ENCODE peak calls at places on chromosome 2, in seven cellular contexts. B, O, H, L, X, T and F are unnamed samples.

GRCh38 chr2:99512081-99512480 is 22.3 kb upstream of the REV1 start:
- DNase-seq in B (no peak), O (no peak), H (no peak), L (no peak), X (no peak), T (no peak), F (no peak)

GRCh38 chr2:216216951-216217903 is 108.1 kb downstream of the XRCC5 start:
- DNase-seq in B (no peak), O (peak; percentile 53), H (peak; percentile 70), L (no peak), X (peak; percentile 23), T (peak; percentile 62), F (no peak)

GRCh38 chr2:46377287-46377605 is 80.0 kb downstream of the EPAS1 start:
- DNase-seq in B (no peak), O (no peak), H (peak; percentile 34), L (no peak), X (no peak), T (no peak), F (no peak)

GRCh38 chr2:239324456-239324855 is 76.4 kb downstream of the HDAC4 start:
- DNase-seq in B (peak; percentile 34), O (no peak), H (no peak), L (no peak), X (no peak), T (no peak), F (no peak)

GRCh38 chr2:147739531-147739930 is 105.3 kb upstream of the ACVR2A start:
- DNase-seq in B (no peak), O (no peak), H (peak; percentile 6), L (no peak), X (no peak), T (peak; percentile 41), F (no peak)

GRCh38 chr2:147607379-147607778 is 237.4 kb upstream of the ACVR2A start:
- DNase-seq in B (no peak), O (no peak), H (no peak), L (no peak), X (no peak), T (no peak), F (no peak)

GRCh38 chr2:140509765-140510164 is 1621.1 kb downstream of the LRP1B start:
- DNase-seq in B (no peak), O (no peak), H (no peak), L (no peak), X (no peak), T (no peak), F (no peak)

GRCh38 chr2:75896779-75897366 is 186.2 kb upstream of the GCFC2 start:
- DNase-seq in B (no peak), O (no peak), H (no peak), L (no peak), X (no peak), T (peak; percentile 73), F (no peak)

GRCh38 chr2:12594590-12594989 is 122.1 kb upstream of the TRIB2 start:
- DNase-seq in B (no peak), O (no peak), H (no peak), L (no peak), X (no peak), T (no peak), F (no peak)

GRCh38 chr2:149799296-149799695 is 211.7 kb upstream of the MMADHC start:
- DNase-seq in B (no peak), O (peak; percentile 2), H (peak; percentile 68), L (peak; percentile 20), X (no peak), T (peak; percentile 11), F (peak; percentile 9)

GRCh38 chr2:26577442-26578433 is 63.4 kb downstream of the CIB4 start:
- DNase-seq in B (peak; percentile 78), O (peak; percentile 26), H (peak; percentile 66), L (peak; percentile 63), X (peak; percentile 18), T (peak; percentile 70), F (peak; percentile 12)

GRCh38 chr2:235616846-235617245 is 123.0 kb downstream of the AGAP1 start:
- DNase-seq in B (no peak), O (no peak), H (peak; percentile 81), L (peak; percentile 60), X (no peak), T (no peak), F (no peak)

GRCh38 chr2:145563752-145564615 is 1044.1 kb upstream of the ZEB2 start:
- DNase-seq in B (no peak), O (no peak), H (peak; percentile 12), L (no peak), X (peak; percentile 24), T (no peak), F (peak; percentile 31)

GRCh38 chr2:239225456-239225855 is 175.4 kb downstream of the HDAC4 start:
- DNase-seq in B (no peak), O (no peak), H (no peak), L (no peak), X (no peak), T (peak; percentile 32), F (no peak)

GRCh38 chr2:190215620-190216019 is 104.0 kb downstream of the HIBCH start:
- DNase-seq in B (no peak), O (no peak), H (peak; percentile 15), L (no peak), X (no peak), T (no peak), F (no peak)

GRCh38 chr2:165562235-165562634 is 92.7 kb downstream of the CSRNP3 start:
- DNase-seq in B (no peak), O (no peak), H (no peak), L (no peak), X (no peak), T (no peak), F (no peak)

GRCh38 chr2:10161961-10162441 is 39.5 kb downstream of the RRM2 start:
- DNase-seq in B (no peak), O (no peak), H (peak; percentile 64), L (no peak), X (no peak), T (no peak), F (no peak)

GRCh38 chr2:238341536-238341935 is 21.2 kb downstream of the TRAF3IP1 start:
- DNase-seq in B (no peak), O (no peak), H (no peak), L (no peak), X (no peak), T (no peak), F (no peak)

GRCh38 chr2:233210843-233211600 is 40.5 kb upstream of the ATG16L1 start:
- DNase-seq in B (peak; percentile 89), O (peak; percentile 82), H (peak; percentile 91), L (peak; percentile 75), X (peak; percentile 82), T (no peak), F (peak; percentile 96)

GRCh38 chr2:239625913-239626734 is 225.3 kb upstream of the HDAC4 start:
- DNase-seq in B (no peak), O (no peak), H (no peak), L (no peak), X (no peak), T (peak; percentile 41), F (no peak)

DNA sequence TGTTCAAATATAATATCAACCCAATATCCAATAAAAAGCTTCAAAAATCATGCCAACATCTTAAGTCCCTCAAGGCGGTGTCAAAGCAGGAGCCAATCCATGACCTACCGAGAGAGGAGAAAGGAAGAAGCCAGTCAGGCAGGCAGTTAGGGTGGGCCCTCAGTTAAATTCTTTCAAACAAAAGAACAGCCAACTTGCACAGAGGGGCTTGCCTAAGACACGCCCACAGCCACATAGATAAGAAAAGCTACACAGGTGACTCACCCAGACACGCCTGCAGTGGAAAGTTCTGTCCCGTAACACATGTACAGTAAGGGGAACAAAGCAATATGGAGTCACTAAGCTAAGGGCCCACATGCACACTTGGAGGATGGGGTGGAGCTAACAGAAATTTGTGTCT is 61.3 kb downstream of the SP110 start:
- DNase-seq in B (no peak), O (no peak), H (no peak), L (no peak), X (no peak), T (no peak), F (no peak)
- H3K4me3 ChIP-seq in B (no peak overlapping the region), O (no peak overlapping the region), H (no peak overlapping the region), L (no peak overlapping the region), X (no peak overlapping the region), T (no peak overlapping the region), F (no peak overlapping the region)

DNA sequence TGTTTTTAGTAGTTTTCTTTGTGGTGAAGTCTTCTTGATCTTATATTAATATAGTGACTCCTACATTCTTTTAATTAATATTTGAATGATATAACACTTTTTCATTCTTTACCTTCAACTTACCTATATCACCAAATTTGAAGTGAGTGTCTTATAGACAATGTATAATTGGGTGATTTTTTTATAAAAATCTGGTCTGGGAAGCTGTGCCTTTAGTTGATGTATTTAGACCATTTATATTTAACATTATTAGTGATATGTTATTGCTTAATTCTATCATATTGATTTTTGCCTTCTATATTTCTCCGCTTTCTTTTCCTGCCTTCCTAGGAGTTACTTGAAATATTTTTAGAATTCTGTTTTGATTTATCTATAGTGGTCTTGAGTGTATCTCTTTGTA is 16.4 kb downstream of the TMEM182 start:
- DNase-seq in B (no peak), O (no peak), H (no peak), L (no peak), X (no peak), T (no peak), F (no peak)
- H3K4me3 ChIP-seq in B (no peak overlapping the region), O (no peak overlapping the region), H (no peak overlapping the region), L (no peak overlapping the region), X (no peak overlapping the region), T (no peak overlapping the region), F (no peak overlapping the region)

GRCh38 chr2:19176977-19177376 is 181.4 kb downstream of the OSR1 start:
- DNase-seq in B (no peak), O (no peak), H (peak; percentile 51), L (no peak), X (no peak), T (no peak), F (no peak)

GRCh38 chr2:19171409-19171808 is 187.0 kb downstream of the OSR1 start:
- DNase-seq in B (no peak), O (no peak), H (peak; percentile 24), L (no peak), X (no peak), T (no peak), F (no peak)

GRCh38 chr2:19178175-19178574 is 180.2 kb downstream of the OSR1 start:
- DNase-seq in B (no peak), O (no peak), H (no peak), L (no peak), X (no peak), T (no peak), F (no peak)

GRCh38 chr2:19176172-19176852 is 182.1 kb downstream of the OSR1 start:
- DNase-seq in B (no peak), O (no peak), H (no peak), L (no peak), X (no peak), T (no peak), F (no peak)
- H3K4me3 ChIP-seq in B (no peak overlapping the region), O (no peak overlapping the region), H (no peak overlapping the region), L (no peak overlapping the region), X (no peak overlapping the region), T (no peak overlapping the region), F (no peak overlapping the region)

GRCh38 chr2:171160630-171161424 is at the start of gene TLK1:
- DNase-seq in B (peak; percentile 91), O (no peak), H (peak; percentile 58), L (peak; percentile 59), X (peak; percentile 29), T (peak; percentile 91), F (peak; percentile 42)

GRCh38 chr2:171159326-171160118 is 1.2 kb downstream of the TLK1 start:
- DNase-seq in B (no peak), O (peak; percentile 17), H (peak; percentile 77), L (peak; percentile 24), X (peak; percentile 29), T (peak; percentile 78), F (peak; percentile 54)

GRCh38 chr2:171160119-171160629 is 519 bp downstream of the TLK1 start:
- DNase-seq in B (peak; percentile 87), O (no peak), H (peak; percentile 68), L (peak; percentile 56), X (no peak), T (no peak), F (peak; percentile 15)

GRCh38 chr2:171158790-171159325 is 1.8 kb downstream of the TLK1 start:
- DNase-seq in B (no peak), O (no peak), H (no peak), L (no peak), X (no peak), T (no peak), F (no peak)

GRCh38 chr2:171158036-171158789 is 2.5 kb downstream of the TLK1 start:
- DNase-seq in B (no peak), O (no peak), H (no peak), L (no peak), X (no peak), T (no peak), F (no peak)
- H3K4me3 ChIP-seq in B (peak overlapping the region; percentile 77), O (peak overlapping the region; percentile 86), H (no peak overlapping the region), L (no peak overlapping the region), X (peak overlapping the region; percentile 82), T (peak overlapping the region; percentile 72), F (peak overlapping the region; percentile 88)